ENCODE peak calls at places on chromosomes 7 and 10, in seven cellular contexts. One of them, this sample, is unnamed.

GRCh38 chr7:8881916-8882315 is 448.5 kb downstream of the NXPH1 start:
- DNase-seq in H54: no peak
- DNase-seq in adrenal gland: no peak
- DNase-seq in right lobe of liver: no peak
- DNase-seq in heart left ventricle: no peak
- DNase-seq in upper lobe of left lung: no peak
- DNase-seq in body of pancreas: no peak
- DNase-seq in this sample: no peak

GRCh38 chr10:112335104-112335840 is 38.6 kb upstream of the ACSL5 start:
- DNase-seq in H54: no peak
- DNase-seq in adrenal gland: no peak
- DNase-seq in right lobe of liver: no peak
- DNase-seq in heart left ventricle: no peak
- DNase-seq in upper lobe of left lung: no peak
- DNase-seq in body of pancreas: no peak
- DNase-seq in this sample: no peak

GRCh38 chr10:90787906-90788491 is 69.8 kb downstream of the HTR7 start:
- DNase-seq in H54: no peak
- DNase-seq in adrenal gland: peak
- DNase-seq in right lobe of liver: peak
- DNase-seq in heart left ventricle: no peak
- DNase-seq in upper lobe of left lung: no peak
- DNase-seq in body of pancreas: peak
- DNase-seq in this sample: peak

GRCh38 chr7:159040912-159041711 is 103.6 kb downstream of the VIPR2 start:
- DNase-seq in H54: no peak
- DNase-seq in adrenal gland: peak
- DNase-seq in right lobe of liver: no peak
- DNase-seq in heart left ventricle: no peak
- DNase-seq in upper lobe of left lung: no peak
- DNase-seq in body of pancreas: no peak
- DNase-seq in this sample: no peak

GRCh38 chr7:95441042-95441823 is 6.4 kb upstream of the PON2 start:
- DNase-seq in H54: no peak
- DNase-seq in adrenal gland: no peak
- DNase-seq in right lobe of liver: no peak
- DNase-seq in heart left ventricle: no peak
- DNase-seq in upper lobe of left lung: no peak
- DNase-seq in body of pancreas: no peak
- DNase-seq in this sample: no peak

GRCh38 chr7:105218939-105219770 is 169.6 kb downstream of the SRPK2 start:
- DNase-seq in H54: no peak
- DNase-seq in adrenal gland: no peak
- DNase-seq in right lobe of liver: no peak
- DNase-seq in heart left ventricle: no peak
- DNase-seq in upper lobe of left lung: no peak
- DNase-seq in body of pancreas: no peak
- DNase-seq in this sample: no peak

GRCh38 chr10:79285315-79286185 is 61.7 kb upstream of the PPIF start:
- DNase-seq in H54: no peak
- DNase-seq in adrenal gland: no peak
- DNase-seq in right lobe of liver: no peak
- DNase-seq in heart left ventricle: no peak
- DNase-seq in upper lobe of left lung: no peak
- DNase-seq in body of pancreas: no peak
- DNase-seq in this sample: no peak

GRCh38 chr10:100656479-100656878 is 88.9 kb upstream of the PAX2 start:
- DNase-seq in H54: no peak
- DNase-seq in adrenal gland: no peak
- DNase-seq in right lobe of liver: no peak
- DNase-seq in heart left ventricle: no peak
- DNase-seq in upper lobe of left lung: no peak
- DNase-seq in body of pancreas: peak
- DNase-seq in this sample: no peak

GRCh38 chr7:4103352-4104091 is 578.6 kb upstream of the FOXK1 start:
- DNase-seq in H54: peak
- DNase-seq in adrenal gland: no peak
- DNase-seq in right lobe of liver: no peak
- DNase-seq in heart left ventricle: no peak
- DNase-seq in upper lobe of left lung: no peak
- DNase-seq in body of pancreas: no peak
- DNase-seq in this sample: no peak

GRCh38 chr10:15813415-15813814 is 46.9 kb downstream of the MINDY3 start:
- DNase-seq in H54: no peak
- DNase-seq in adrenal gland: no peak
- DNase-seq in right lobe of liver: no peak
- DNase-seq in heart left ventricle: no peak
- DNase-seq in upper lobe of left lung: no peak
- DNase-seq in body of pancreas: no peak
- DNase-seq in this sample: peak

GRCh38 chr7:82376739-82377138 is 66.8 kb downstream of the CACNA2D1 start:
- DNase-seq in H54: no peak
- DNase-seq in adrenal gland: no peak
- DNase-seq in right lobe of liver: no peak
- DNase-seq in heart left ventricle: no peak
- DNase-seq in upper lobe of left lung: no peak
- DNase-seq in body of pancreas: no peak
- DNase-seq in this sample: no peak

GRCh38 chr7:47039899-47040298 is 542.0 kb downstream of the TNS3 start:
- DNase-seq in H54: no peak
- DNase-seq in adrenal gland: no peak
- DNase-seq in right lobe of liver: no peak
- DNase-seq in heart left ventricle: no peak
- DNase-seq in upper lobe of left lung: no peak
- DNase-seq in body of pancreas: no peak
- DNase-seq in this sample: no peak

GRCh38 chr7:44307301-44307900 is 18.0 kb downstream of the CAMK2B start:
- DNase-seq in H54: peak
- DNase-seq in adrenal gland: peak
- DNase-seq in right lobe of liver: peak
- DNase-seq in heart left ventricle: peak
- DNase-seq in upper lobe of left lung: no peak
- DNase-seq in body of pancreas: peak
- DNase-seq in this sample: peak

GRCh38 chr7:132206594-132206993 is 369.7 kb downstream of the PLXNA4 start:
- DNase-seq in H54: no peak
- DNase-seq in adrenal gland: no peak
- DNase-seq in right lobe of liver: no peak
- DNase-seq in heart left ventricle: peak
- DNase-seq in upper lobe of left lung: no peak
- DNase-seq in body of pancreas: no peak
- DNase-seq in this sample: no peak

GRCh38 chr7:92833024-92833765 is 3.2 kb downstream of the CDK6 start:
- DNase-seq in H54: peak
- DNase-seq in adrenal gland: peak
- DNase-seq in right lobe of liver: peak
- DNase-seq in heart left ventricle: peak
- DNase-seq in upper lobe of left lung: peak
- DNase-seq in body of pancreas: peak
- DNase-seq in this sample: peak

GRCh38 chr7:92834661-92835139 is 1.7 kb downstream of the CDK6 start:
- DNase-seq in H54: no peak
- DNase-seq in adrenal gland: peak
- DNase-seq in right lobe of liver: peak
- DNase-seq in heart left ventricle: peak
- DNase-seq in upper lobe of left lung: peak
- DNase-seq in body of pancreas: peak
- DNase-seq in this sample: peak

GRCh38 chr7:92832623-92833023 is 3.8 kb downstream of the CDK6 start:
- DNase-seq in H54: no peak
- DNase-seq in adrenal gland: no peak
- DNase-seq in right lobe of liver: no peak
- DNase-seq in heart left ventricle: no peak
- DNase-seq in upper lobe of left lung: no peak
- DNase-seq in body of pancreas: no peak
- DNase-seq in this sample: no peak

GRCh38 chr7:92835140-92835850 is 1.1 kb downstream of the CDK6 start:
- DNase-seq in H54: peak
- DNase-seq in adrenal gland: peak
- DNase-seq in right lobe of liver: peak
- DNase-seq in heart left ventricle: peak
- DNase-seq in upper lobe of left lung: peak
- DNase-seq in body of pancreas: peak
- DNase-seq in this sample: peak

GRCh38 chr7:92833766-92834605 is 2.4 kb downstream of the CDK6 start:
- DNase-seq in H54: peak
- DNase-seq in adrenal gland: peak
- DNase-seq in right lobe of liver: peak
- DNase-seq in heart left ventricle: peak
- DNase-seq in upper lobe of left lung: peak
- DNase-seq in body of pancreas: peak
- DNase-seq in this sample: peak
- TF ChIP-seq POLR2A in H54: peak
- TF ChIP-seq POLR2A in adrenal gland: no peak
- TF ChIP-seq POLR2A in right lobe of liver: peak
- TF ChIP-seq POLR2A in heart left ventricle: no peak
- TF ChIP-seq POLR2A in upper lobe of left lung: peak
- TF ChIP-seq POLR2A in body of pancreas: peak
- TF ChIP-seq POLR2A in this sample: peak

GRCh38 chr10:69318087-69318996 is 40.0 kb downstream of the HK1 start:
- DNase-seq in H54: peak
- DNase-seq in adrenal gland: peak
- DNase-seq in right lobe of liver: peak
- DNase-seq in heart left ventricle: peak
- DNase-seq in upper lobe of left lung: peak
- DNase-seq in body of pancreas: peak
- DNase-seq in this sample: peak
- TF ChIP-seq POLR2A in H54: peak
- TF ChIP-seq POLR2A in adrenal gland: peak
- TF ChIP-seq POLR2A in right lobe of liver: peak
- TF ChIP-seq POLR2A in heart left ventricle: peak
- TF ChIP-seq POLR2A in upper lobe of left lung: peak
- TF ChIP-seq POLR2A in body of pancreas: peak
- TF ChIP-seq POLR2A in this sample: peak

GRCh38 chr10:134743-135600 is at the start of gene ZMYND11:
- DNase-seq in H54: peak
- DNase-seq in adrenal gland: peak
- DNase-seq in right lobe of liver: peak
- DNase-seq in heart left ventricle: peak
- DNase-seq in upper lobe of left lung: peak
- DNase-seq in body of pancreas: peak
- DNase-seq in this sample: peak
- TF ChIP-seq POLR2A in H54: peak
- TF ChIP-seq POLR2A in adrenal gland: no peak
- TF ChIP-seq POLR2A in right lobe of liver: no peak
- TF ChIP-seq POLR2A in heart left ventricle: no peak
- TF ChIP-seq POLR2A in upper lobe of left lung: peak
- TF ChIP-seq POLR2A in body of pancreas: no peak
- TF ChIP-seq POLR2A in this sample: no peak

GRCh38 chr10:97334370-97335175 is at the start of gene FRAT2:
- DNase-seq in H54: peak
- DNase-seq in adrenal gland: peak
- DNase-seq in right lobe of liver: peak
- DNase-seq in heart left ventricle: peak
- DNase-seq in upper lobe of left lung: peak
- DNase-seq in body of pancreas: peak
- DNase-seq in this sample: peak

GRCh38 chr10:97333351-97333600 is 1.3 kb downstream of the FRAT2 start:
- DNase-seq in H54: no peak
- DNase-seq in adrenal gland: no peak
- DNase-seq in right lobe of liver: no peak
- DNase-seq in heart left ventricle: no peak
- DNase-seq in upper lobe of left lung: no peak
- DNase-seq in body of pancreas: no peak
- DNase-seq in this sample: peak

GRCh38 chr10:97335188-97335619 is 675 bp upstream of the FRAT2 start:
- DNase-seq in H54: no peak
- DNase-seq in adrenal gland: peak
- DNase-seq in right lobe of liver: peak
- DNase-seq in heart left ventricle: no peak
- DNase-seq in upper lobe of left lung: no peak
- DNase-seq in body of pancreas: no peak
- DNase-seq in this sample: peak

GRCh38 chr10:97332586-97333350 is 1.8 kb downstream of the FRAT2 start:
- DNase-seq in H54: no peak
- DNase-seq in adrenal gland: peak
- DNase-seq in right lobe of liver: peak
- DNase-seq in heart left ventricle: peak
- DNase-seq in upper lobe of left lung: peak
- DNase-seq in body of pancreas: peak
- DNase-seq in this sample: peak

DNA sequence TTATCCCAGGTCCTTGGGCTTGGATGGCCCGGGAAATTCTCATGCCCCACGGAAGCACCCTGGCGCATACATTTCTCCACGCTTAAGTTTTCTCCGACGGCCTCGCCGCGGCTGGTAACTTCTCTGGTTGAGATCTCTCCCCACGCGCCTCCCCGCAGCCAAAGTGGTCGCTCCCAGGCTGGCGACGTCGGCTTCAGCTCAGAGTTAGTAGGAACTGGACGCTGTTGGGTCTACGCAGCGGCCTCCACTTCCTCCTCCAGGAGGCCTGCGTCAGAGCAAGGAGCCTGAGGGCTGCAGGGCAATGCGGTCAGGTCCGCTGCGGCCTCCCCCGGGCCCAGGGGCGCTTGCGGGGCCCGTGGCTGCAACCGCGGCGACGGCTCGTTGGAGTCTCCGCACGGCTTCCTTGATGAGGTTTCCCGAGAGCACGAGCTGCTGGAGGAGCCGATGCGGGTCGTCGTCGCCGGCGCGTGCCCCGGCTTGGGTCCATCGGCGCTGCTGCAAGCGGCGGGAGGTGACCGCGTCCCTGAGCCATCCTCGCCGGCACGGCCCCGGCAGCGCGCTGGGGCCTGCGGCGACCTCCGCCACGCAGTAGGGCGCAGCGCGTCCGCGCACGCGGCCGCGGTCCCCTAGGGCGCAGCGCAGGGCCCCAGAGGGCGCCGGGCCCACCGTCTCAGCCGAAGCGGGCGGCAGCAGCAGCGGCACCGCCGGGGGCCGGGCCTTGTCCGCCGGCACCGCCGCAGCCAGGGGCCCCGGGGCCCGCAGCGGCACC is 744 bp downstream of the FRAT2 start:
- DNase-seq in H54: no peak
- DNase-seq in adrenal gland: peak
- DNase-seq in right lobe of liver: peak
- DNase-seq in heart left ventricle: peak
- DNase-seq in upper lobe of left lung: peak
- DNase-seq in body of pancreas: peak
- DNase-seq in this sample: peak
- TF ChIP-seq POLR2A in H54: no peak
- TF ChIP-seq POLR2A in adrenal gland: peak
- TF ChIP-seq POLR2A in right lobe of liver: no peak
- TF ChIP-seq POLR2A in heart left ventricle: no peak
- TF ChIP-seq POLR2A in upper lobe of left lung: peak
- TF ChIP-seq POLR2A in body of pancreas: peak
- TF ChIP-seq POLR2A in this sample: no peak